ENCODE peak calls at places on chromosome 3, in four cellular contexts. B is K562, I is GM12878, K is SK-N-SH. V is an unnamed sample.

GRCh38 chr3:146277953-146278631 is 27.2 kb upstream of the PLSCR4 start:
- DNase-seq in B (no peak), I (no peak), K (no peak), V (peak; percentile 4)

GRCh38 chr3:128432301-128432897 is 34.3 kb downstream of the DNAJB8 start:
- DNase-seq in B (peak; percentile 29), I (no peak), K (peak; percentile 44), V (no peak)

GRCh38 chr3:11904157-11904556 is 57.5 kb upstream of the TAMM41 start:
- DNase-seq in B (no peak), I (no peak), K (no peak), V (no peak)

GRCh38 chr3:53229606-53230005 is 26.2 kb downstream of the TKT start:
- DNase-seq in B (no peak), I (no peak), K (no peak), V (no peak)

GRCh38 chr3:49872801-49873281 is 3.1 kb upstream of the CAMKV start:
- DNase-seq in B (no peak), I (no peak), K (peak; percentile 56), V (no peak)

GRCh38 chr3:197750396-197750831 is 731 bp downstream of the FYTTD1 start:
- DNase-seq in B (peak; percentile 43), I (no peak), K (peak; percentile 84), V (no peak)

GRCh38 chr3:34212175-34212574 is 413.7 kb downstream of the PDCD6IP start:
- DNase-seq in B (no peak), I (no peak), K (no peak), V (no peak)

GRCh38 chr3:157475921-157476395 is 27.3 kb downstream of the VEPH1 start:
- DNase-seq in B (no peak), I (no peak), K (no peak), V (no peak)

GRCh38 chr3:81886081-81886480 is 124.6 kb upstream of the GBE1 start:
- DNase-seq in B (no peak), I (no peak), K (no peak), V (no peak)

GRCh38 chr3:76400141-76400540 is 614.8 kb upstream of the ZNF717 start:
- DNase-seq in B (no peak), I (no peak), K (no peak), V (no peak)

GRCh38 chr3:180934638-180935037 is 22.2 kb downstream of the FXR1 start:
- DNase-seq in B (no peak), I (no peak), K (no peak), V (no peak)

GRCh38 chr3:107796786-107797185 is 274.0 kb downstream of the BBX start:
- DNase-seq in B (no peak), I (no peak), K (no peak), V (peak; percentile 74)

GRCh38 chr3:56775931-56776461 is 25.8 kb downstream of the ARHGEF3 start:
- DNase-seq in B (no peak), I (no peak), K (no peak), V (no peak)

GRCh38 chr3:123089611-123090301 is 22.9 kb downstream of the PDIA5 start:
- DNase-seq in B (no peak), I (no peak), K (no peak), V (no peak)

GRCh38 chr3:11438636-11439035 is 166.4 kb downstream of the ATG7 start:
- DNase-seq in B (no peak), I (no peak), K (no peak), V (no peak)

GRCh38 chr3:45665101-45665572 is 24.1 kb upstream of the SACM1L start:
- DNase-seq in B (peak; percentile 78), I (peak; percentile 25), K (peak; percentile 56), V (peak; percentile 71)

GRCh38 chr3:42264399-42265058 is 1.5 kb downstream of the CCK start:
- DNase-seq in B (peak; percentile 46), I (no peak), K (peak; percentile 67), V (no peak)

GRCh38 chr3:127814325-127814781 is 8.0 kb downstream of the MGLL start:
- DNase-seq in B (no peak), I (no peak), K (no peak), V (no peak)

GRCh38 chr3:124643453-124643852 is 86.8 kb upstream of the UMPS start:
- DNase-seq in B (no peak), I (no peak), K (no peak), V (no peak)

GRCh38 chr3:154886437-154886836 is 193.7 kb upstream of the MME start:
- DNase-seq in B (no peak), I (no peak), K (peak; percentile 2), V (no peak)

GRCh38 chr3:107938128-107938527 is 152.7 kb downstream of the CD47 start:
- DNase-seq in B (no peak), I (no peak), K (peak; percentile 19), V (peak; percentile 4)

GRCh38 chr3:128312271-128312670 is 154.4 kb downstream of the DNAJB8 start:
- DNase-seq in B (no peak), I (no peak), K (no peak), V (no peak)

GRCh38 chr3:113829576-113830354 is 8.8 kb upstream of the GRAMD1C start:
- DNase-seq in B (no peak), I (peak; percentile 36), K (no peak), V (no peak)

GRCh38 chr3:23702198-23702597 is 103.6 kb upstream of the UBE2E1 start:
- DNase-seq in B (no peak), I (no peak), K (no peak), V (no peak)

GRCh38 chr3:34107669-34108068 is 309.2 kb downstream of the PDCD6IP start:
- DNase-seq in B (no peak), I (peak; percentile 51), K (no peak), V (no peak)

GRCh38 chr3:135803291-135803690 is 162.2 kb upstream of the PPP2R3A start:
- DNase-seq in B (no peak), I (no peak), K (no peak), V (no peak)

GRCh38 chr3:10317961-10318350 is 3.0 kb downstream of the SEC13 start:
- DNase-seq in B (no peak), I (no peak), K (no peak), V (no peak)

GRCh38 chr3:4736284-4736861 is 242.9 kb upstream of the BHLHE40 start:
- DNase-seq in B (no peak), I (no peak), K (no peak), V (no peak)

GRCh38 chr3:1087066-1087555 is 5.7 kb upstream of the CNTN6 start:
- DNase-seq in B (no peak), I (no peak), K (no peak), V (no peak)

GRCh38 chr3:68919000-68919399 is 13.3 kb downstream of the TAFA4 start:
- DNase-seq in B (no peak), I (no peak), K (no peak), V (no peak)

GRCh38 chr3:30347679-30348216 is 258.7 kb upstream of the TGFBR2 start:
- DNase-seq in B (no peak), I (no peak), K (no peak), V (peak; percentile 87)

GRCh38 chr3:196096382-196096953 is 14.6 kb upstream of the TFRC start:
- DNase-seq in B (no peak), I (peak; percentile 87), K (no peak), V (no peak)

GRCh38 chr3:140809326-140809725 is 131.5 kb downstream of the TRIM42 start:
- DNase-seq in B (no peak), I (no peak), K (no peak), V (no peak)

DNA sequence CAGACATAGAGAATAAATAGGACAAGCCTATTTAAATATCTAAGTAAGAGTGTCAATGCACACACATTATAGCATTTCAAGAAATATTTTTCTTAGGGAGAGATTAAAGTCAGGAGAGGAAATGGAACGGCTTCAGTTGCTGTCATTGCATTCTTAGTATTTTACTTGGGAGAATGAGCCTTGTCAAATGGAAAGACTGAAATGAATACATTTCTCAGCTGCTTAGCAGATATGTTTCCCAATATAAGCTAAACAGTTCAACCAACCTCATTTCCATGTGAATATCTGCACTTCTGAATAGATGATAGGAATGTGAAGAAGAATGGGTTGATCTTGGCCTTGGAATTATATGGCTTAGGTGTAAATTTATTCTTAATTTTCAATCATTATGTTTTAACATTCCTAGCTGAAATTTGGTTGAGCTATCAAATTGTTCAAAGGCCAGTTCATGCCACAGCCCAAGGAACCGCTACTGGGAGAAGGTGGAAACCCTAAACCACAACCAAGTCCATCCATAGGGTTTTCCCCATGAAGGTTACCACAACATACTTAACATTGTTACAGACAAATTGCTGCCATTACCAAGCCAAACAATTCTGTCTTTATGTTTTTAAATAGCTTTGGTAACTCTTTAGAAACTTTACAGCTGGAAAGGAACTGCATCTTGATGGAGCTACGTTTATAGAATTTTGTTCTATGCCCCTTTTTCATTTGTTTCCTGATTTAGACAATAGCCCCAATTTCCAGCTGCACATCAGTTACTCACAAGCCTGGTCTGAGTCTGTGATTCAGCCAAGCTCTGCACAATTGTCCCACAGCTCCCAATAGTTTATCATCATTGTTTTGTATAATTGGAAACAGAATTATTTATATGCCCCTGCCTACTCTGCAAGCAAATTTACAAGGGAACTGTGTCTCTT is 459.6 kb downstream of the MECOM start:
- DNase-seq in B (no peak), I (no peak), K (no peak), V (no peak)
- TF ChIP-seq EP300 in B (no peak), I (no peak), K (no peak), V (no peak)

GRCh38 chr3:126540946-126541627 is 17.1 kb downstream of the CHST13 start:
- DNase-seq in B (peak; percentile 21), I (no peak), K (peak; percentile 41), V (no peak)
- TF ChIP-seq NFIC in B (no peak), I (no peak), K (no peak), V (no peak)

GRCh38 chr3:110575702-110576101 is 495.9 kb upstream of the NECTIN3 start:
- DNase-seq in B (no peak), I (no peak), K (no peak), V (no peak)
- TF ChIP-seq MXI1 in B (no peak), I (no peak), K (no peak), V (no peak)

DNA sequence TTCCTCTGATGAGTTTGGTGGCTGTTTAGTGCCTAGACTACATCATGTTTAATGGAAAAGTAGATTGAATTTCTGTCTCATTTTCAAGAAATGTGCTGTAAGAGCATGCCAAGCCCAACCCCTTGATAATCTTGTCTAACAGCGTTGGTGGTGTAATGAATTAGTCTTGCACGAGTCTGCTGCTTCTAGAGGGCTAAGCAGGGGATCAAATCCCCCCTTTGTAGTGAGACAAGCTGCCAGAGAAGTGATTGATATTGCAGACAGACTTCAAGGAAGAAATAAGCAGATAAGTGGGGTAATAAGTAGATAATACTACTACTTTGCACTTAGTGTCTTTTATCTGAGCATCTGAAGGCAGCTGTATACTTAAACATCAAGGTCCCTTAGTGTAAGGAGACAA is 141.4 kb downstream of the TP63 start:
- DNase-seq in B (no peak), I (no peak), K (no peak), V (no peak)
- TF ChIP-seq EP300 in B (no peak), I (no peak), K (no peak), V (no peak)

GRCh38 chr3:51391566-51392300 is 648 bp downstream of the RBM15B start:
- DNase-seq in B (peak; percentile 52), I (no peak), K (peak; percentile 65), V (no peak)
- TF ChIP-seq NFIC in B (no peak), I (no peak), K (no peak), V (no peak)

GRCh38 chr3:121894191-121894990 is at the start of gene SLC15A2:
- DNase-seq in B (no peak), I (no peak), K (no peak), V (no peak)
- TF ChIP-seq MXI1 in B (no peak), I (no peak), K (no peak), V (no peak)

DNA sequence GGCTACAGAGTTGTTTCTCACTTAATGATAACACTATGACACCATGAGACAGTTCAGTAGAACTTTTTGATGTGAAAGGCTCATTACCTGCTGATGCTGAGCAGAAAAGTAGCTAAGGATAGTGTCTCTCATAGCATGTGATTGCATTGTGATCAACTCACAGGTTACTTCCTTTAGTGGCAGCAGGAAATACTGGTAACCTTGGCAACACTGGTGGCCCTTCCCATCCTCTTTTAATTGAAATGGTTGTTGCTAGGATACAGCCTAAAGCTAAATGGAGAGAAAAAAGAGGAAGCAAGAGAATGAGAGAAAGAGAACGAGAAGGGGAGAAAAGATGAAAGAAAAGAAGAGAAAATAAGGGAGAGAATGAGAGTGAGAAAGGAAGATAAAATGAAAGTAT is 204.7 kb upstream of the GAP43 start:
- DNase-seq in B (no peak), I (no peak), K (no peak), V (no peak)
- TF ChIP-seq EP300 in B (no peak), I (no peak), K (no peak), V (no peak)